ENCODE peak calls at places on chromosomes 7 and 10, in six cellular contexts. One of them, this sample, is unnamed. For H3K9me3, the result is how much of the 10 kb centered on the place peaks cover.

GRCh38 chr10:5559642-5560141 is 34.9 kb downstream of the CALML3 start:
- DNase-seq in sigmoid colon: peak
- DNase-seq in endodermal cell: peak
- DNase-seq in Caco-2: no peak
- DNase-seq in BE2C: no peak
- DNase-seq in tibial artery: no peak
- DNase-seq in this sample: no peak

GRCh38 chr10:116771891-116772290 is 29.5 kb upstream of the HSPA12A start:
- DNase-seq in sigmoid colon: peak
- DNase-seq in endodermal cell: no peak
- DNase-seq in Caco-2: no peak
- DNase-seq in BE2C: no peak
- DNase-seq in tibial artery: no peak
- DNase-seq in this sample: no peak

GRCh38 chr10:6721964-6722615 is 142.0 kb upstream of the PRKCQ start:
- DNase-seq in sigmoid colon: no peak
- DNase-seq in endodermal cell: no peak
- DNase-seq in Caco-2: no peak
- DNase-seq in BE2C: no peak
- DNase-seq in tibial artery: no peak
- DNase-seq in this sample: no peak

GRCh38 chr10:118910702-118911101 is 118.8 kb upstream of the NANOS1 start:
- DNase-seq in sigmoid colon: no peak
- DNase-seq in endodermal cell: no peak
- DNase-seq in Caco-2: no peak
- DNase-seq in BE2C: no peak
- DNase-seq in tibial artery: no peak
- DNase-seq in this sample: no peak

GRCh38 chr10:72692897-72693598 is 1.1 kb downstream of the MCU start:
- DNase-seq in sigmoid colon: no peak
- DNase-seq in endodermal cell: no peak
- DNase-seq in Caco-2: no peak
- DNase-seq in BE2C: no peak
- DNase-seq in tibial artery: no peak
- DNase-seq in this sample: no peak

GRCh38 chr10:119644994-119645393 is 6.2 kb upstream of the BAG3 start:
- DNase-seq in sigmoid colon: no peak
- DNase-seq in endodermal cell: no peak
- DNase-seq in Caco-2: no peak
- DNase-seq in BE2C: no peak
- DNase-seq in tibial artery: no peak
- DNase-seq in this sample: no peak

GRCh38 chr7:11436317-11436716 is 395.7 kb downstream of the THSD7A start:
- DNase-seq in sigmoid colon: no peak
- DNase-seq in endodermal cell: no peak
- DNase-seq in Caco-2: no peak
- DNase-seq in BE2C: no peak
- DNase-seq in tibial artery: no peak
- DNase-seq in this sample: no peak

GRCh38 chr7:28771901-28772622 is 186.1 kb downstream of the TRIL start:
- DNase-seq in sigmoid colon: no peak
- DNase-seq in endodermal cell: no peak
- DNase-seq in Caco-2: no peak
- DNase-seq in BE2C: no peak
- DNase-seq in tibial artery: no peak
- DNase-seq in this sample: peak

GRCh38 chr7:109864263-109864662 is 1226.7 kb upstream of the LRRN3 start:
- DNase-seq in sigmoid colon: no peak
- DNase-seq in endodermal cell: peak
- DNase-seq in Caco-2: no peak
- DNase-seq in BE2C: no peak
- DNase-seq in tibial artery: no peak
- DNase-seq in this sample: no peak

GRCh38 chr10:69065406-69066361 is 22.2 kb upstream of the SRGN start:
- DNase-seq in sigmoid colon: no peak
- DNase-seq in endodermal cell: no peak
- DNase-seq in Caco-2: no peak
- DNase-seq in BE2C: no peak
- DNase-seq in tibial artery: no peak
- DNase-seq in this sample: no peak

GRCh38 chr7:118080947-118081346 is 103.0 kb upstream of the LSM8 start:
- DNase-seq in sigmoid colon: no peak
- DNase-seq in endodermal cell: peak
- DNase-seq in Caco-2: peak
- DNase-seq in BE2C: no peak
- DNase-seq in tibial artery: no peak
- DNase-seq in this sample: peak

GRCh38 chr7:120460928-120461327 is 188.0 kb downstream of the KCND2 start:
- DNase-seq in sigmoid colon: no peak
- DNase-seq in endodermal cell: peak
- DNase-seq in Caco-2: no peak
- DNase-seq in BE2C: no peak
- DNase-seq in tibial artery: no peak
- DNase-seq in this sample: no peak

GRCh38 chr7:31687024-31687423 is at the start of gene PPP1R17:
- DNase-seq in sigmoid colon: no peak
- DNase-seq in endodermal cell: peak
- DNase-seq in Caco-2: no peak
- DNase-seq in BE2C: peak
- DNase-seq in tibial artery: no peak
- DNase-seq in this sample: no peak

GRCh38 chr7:77538186-77538907 is 1.3 kb downstream of the PTPN12 start:
- DNase-seq in sigmoid colon: peak
- DNase-seq in endodermal cell: peak
- DNase-seq in Caco-2: peak
- DNase-seq in BE2C: peak
- DNase-seq in tibial artery: peak
- DNase-seq in this sample: peak

GRCh38 chr7:30136743-30137485 is 2.1 kb downstream of the MTURN start:
- DNase-seq in sigmoid colon: no peak
- DNase-seq in endodermal cell: no peak
- DNase-seq in Caco-2: no peak
- DNase-seq in BE2C: no peak
- DNase-seq in tibial artery: no peak
- DNase-seq in this sample: no peak

GRCh38 chr7:100847360-100847759 is 5.2 kb upstream of the SLC12A9 start:
- DNase-seq in sigmoid colon: no peak
- DNase-seq in endodermal cell: no peak
- DNase-seq in Caco-2: no peak
- DNase-seq in BE2C: no peak
- DNase-seq in tibial artery: no peak
- DNase-seq in this sample: no peak

GRCh38 chr10:65358565-65358964 is 1567.3 kb upstream of the LRRTM3 start:
- DNase-seq in sigmoid colon: no peak
- DNase-seq in endodermal cell: peak
- DNase-seq in Caco-2: peak
- DNase-seq in BE2C: peak
- DNase-seq in tibial artery: no peak
- DNase-seq in this sample: peak

GRCh38 chr10:97584060-97584797 is at the start of gene HOGA1:
- DNase-seq in sigmoid colon: no peak
- DNase-seq in endodermal cell: peak
- DNase-seq in Caco-2: peak
- DNase-seq in BE2C: peak
- DNase-seq in tibial artery: peak
- DNase-seq in this sample: peak

GRCh38 chr10:30170814-30171213 is 111.4 kb upstream of the JCAD start:
- DNase-seq in sigmoid colon: no peak
- DNase-seq in endodermal cell: no peak
- DNase-seq in Caco-2: no peak
- DNase-seq in BE2C: no peak
- DNase-seq in tibial artery: no peak
- DNase-seq in this sample: no peak

GRCh38 chr10:7853892-7854289 is 35.6 kb downstream of the TAF3 start:
- DNase-seq in sigmoid colon: no peak
- DNase-seq in endodermal cell: no peak
- DNase-seq in Caco-2: no peak
- DNase-seq in BE2C: no peak
- DNase-seq in tibial artery: no peak
- DNase-seq in this sample: no peak

GRCh38 chr10:14820010-14820774 is 17.6 kb downstream of the CDNF start:
- DNase-seq in sigmoid colon: no peak
- DNase-seq in endodermal cell: no peak
- DNase-seq in Caco-2: peak
- DNase-seq in BE2C: no peak
- DNase-seq in tibial artery: no peak
- DNase-seq in this sample: no peak

GRCh38 chr7:158432369-158433270 is 155.0 kb downstream of the PTPRN2 start:
- DNase-seq in sigmoid colon: peak
- DNase-seq in endodermal cell: peak
- DNase-seq in Caco-2: peak
- DNase-seq in BE2C: no peak
- DNase-seq in tibial artery: no peak
- DNase-seq in this sample: peak

DNA sequence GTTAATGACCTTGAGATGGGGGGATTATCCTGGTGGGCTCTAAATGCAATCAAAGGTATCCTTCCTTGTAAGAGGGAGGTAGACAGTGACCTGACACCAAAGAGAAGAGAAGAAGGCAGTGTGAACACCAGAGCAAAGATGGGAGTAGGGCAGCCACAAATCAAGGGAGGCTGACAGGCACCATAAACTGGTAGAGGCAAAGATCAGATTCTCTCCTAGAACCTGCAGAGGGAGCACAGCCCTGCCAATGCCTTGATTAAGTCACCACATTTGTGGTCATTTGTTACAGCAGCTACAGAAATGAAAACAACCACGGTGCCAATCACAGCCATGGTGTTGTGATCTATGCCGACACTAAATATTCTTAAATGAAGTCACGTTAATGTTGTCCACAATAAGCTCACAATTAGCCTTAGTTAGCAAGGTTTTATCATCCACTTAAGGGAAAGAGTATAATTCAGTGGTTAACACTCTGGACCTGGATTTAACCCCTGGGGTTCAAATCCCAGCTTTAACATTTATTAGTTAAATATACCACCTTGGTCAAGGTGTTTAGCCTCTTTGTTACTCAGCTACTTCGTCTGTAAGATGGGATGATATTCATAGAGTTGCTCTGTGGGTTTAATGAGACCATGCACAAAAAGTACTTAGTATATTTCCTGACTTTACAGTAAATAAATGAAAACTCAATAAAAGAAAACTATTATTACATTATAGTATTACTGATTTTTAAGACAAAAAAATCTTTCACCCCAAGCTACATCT is 70.8 kb downstream of the SGMS1 start:
- DNase-seq in sigmoid colon: no peak
- DNase-seq in endodermal cell: peak
- DNase-seq in Caco-2: peak
- DNase-seq in BE2C: no peak
- DNase-seq in tibial artery: no peak
- DNase-seq in this sample: peak
- TF ChIP-seq CTCF in sigmoid colon: no peak
- TF ChIP-seq CTCF in endodermal cell: peak
- TF ChIP-seq CTCF in Caco-2: peak
- TF ChIP-seq CTCF in BE2C: peak
- TF ChIP-seq CTCF in tibial artery: peak
- TF ChIP-seq CTCF in this sample: no peak

DNA sequence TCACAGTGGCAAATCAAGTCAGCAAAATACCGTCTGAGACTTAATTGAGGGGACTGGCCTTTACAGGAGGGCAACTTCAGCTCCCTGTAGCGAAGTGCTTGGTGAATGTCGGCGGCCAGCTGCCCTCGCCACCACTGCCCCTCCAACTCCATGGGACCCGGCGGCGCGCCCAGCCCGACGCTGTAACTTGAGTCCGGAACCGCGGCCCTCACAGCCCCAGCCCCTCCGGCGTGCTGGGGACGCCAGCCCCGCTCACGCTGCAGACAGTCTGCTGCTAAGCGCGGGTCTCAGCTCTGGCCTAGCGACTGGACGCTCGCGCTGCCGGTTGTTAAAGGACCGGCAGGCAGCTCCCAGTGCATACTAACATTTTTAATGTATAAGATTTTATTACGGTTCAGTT is 113.4 kb upstream of the NUPR2 start:
- DNase-seq in sigmoid colon: no peak
- DNase-seq in endodermal cell: no peak
- DNase-seq in Caco-2: no peak
- DNase-seq in BE2C: no peak
- DNase-seq in tibial artery: no peak
- DNase-seq in this sample: no peak
- H3K9me3 ChIP-seq in sigmoid colon: under half
- H3K9me3 ChIP-seq in endodermal cell: half or more
- H3K9me3 ChIP-seq in Caco-2: under half
- H3K9me3 ChIP-seq in BE2C: under half
- H3K9me3 ChIP-seq in tibial artery: under half
- H3K9me3 ChIP-seq in this sample: under half

GRCh38 chr10:100888957-100889356 is 23.8 kb upstream of the SLF2 start:
- DNase-seq in sigmoid colon: no peak
- DNase-seq in endodermal cell: peak
- DNase-seq in Caco-2: no peak
- DNase-seq in BE2C: no peak
- DNase-seq in tibial artery: no peak
- DNase-seq in this sample: no peak
- TF ChIP-seq CTCF in sigmoid colon: no peak
- TF ChIP-seq CTCF in endodermal cell: peak
- TF ChIP-seq CTCF in Caco-2: peak
- TF ChIP-seq CTCF in BE2C: peak
- TF ChIP-seq CTCF in tibial artery: no peak
- TF ChIP-seq CTCF in this sample: no peak

DNA sequence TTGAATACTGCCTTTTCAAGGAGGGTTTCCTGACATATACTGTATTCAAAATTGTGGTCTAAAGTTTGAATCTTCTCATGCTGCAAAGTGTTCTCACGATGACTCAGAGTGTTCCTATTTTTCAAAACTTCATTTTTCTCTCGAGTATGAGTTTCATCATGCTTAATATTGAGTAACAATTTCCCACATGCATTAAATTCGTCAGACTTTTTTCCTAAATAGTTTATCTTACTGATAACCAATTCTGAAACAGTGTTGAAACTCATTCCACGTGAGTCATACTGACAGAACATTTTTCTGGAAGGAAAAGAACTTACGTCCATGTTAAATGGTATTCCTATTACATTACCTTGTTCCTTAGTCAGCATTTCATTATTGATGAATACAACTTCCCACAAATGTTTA is 44.1 kb downstream of the ZNF33B start:
- DNase-seq in sigmoid colon: no peak
- DNase-seq in endodermal cell: no peak
- DNase-seq in Caco-2: no peak
- DNase-seq in BE2C: no peak
- DNase-seq in tibial artery: no peak
- DNase-seq in this sample: no peak
- H3K9me3 ChIP-seq in sigmoid colon: under half
- H3K9me3 ChIP-seq in endodermal cell: half or more
- H3K9me3 ChIP-seq in Caco-2: under half
- H3K9me3 ChIP-seq in BE2C: under half
- H3K9me3 ChIP-seq in tibial artery: under half
- H3K9me3 ChIP-seq in this sample: half or more